ENCODE peak calls at places on chromosomes 4 and X, in ten cellular contexts. L is cardiac muscle cell, U is WERI-Rb-1, Y is K562, S is body of pancreas, Q is tibial artery, H is mammary epithelial cell, X is pancreas, M is tibial nerve, J is HL-60. A is an unnamed sample.

GRCh38 chr4:9847971-9848764 is 66.7 kb downstream of the DRD5 start:
- DNase-seq in M (no peak), Q (no peak), Y (no peak), L (no peak), J (no peak), X (no peak), H (no peak), S (no peak), U (no peak), A (no peak)

GRCh38 chr4:188934320-188934975 is 795.2 kb downstream of the TRIML1 start:
- DNase-seq in L (no peak), U (no peak), X (no peak), M (no peak), Q (no peak), H (peak; percentile 90), S (no peak), J (no peak), Y (no peak), A (no peak)

GRCh38 chr4:103099691-103100392 is at the start of gene BDH2:
- DNase-seq in X (peak; percentile 70), J (peak; percentile 85), M (no peak), S (peak; percentile 68), Q (peak; percentile 67), L (peak; percentile 89), H (peak; percentile 91), U (peak; percentile 48), Y (peak; percentile 69), A (peak; percentile 59)

GRCh38 chr4:59712474-59712873 is 1487.7 kb upstream of the ADGRL3 start:
- DNase-seq in X (no peak), J (no peak), H (no peak), Y (no peak), Q (no peak), M (no peak), S (no peak), U (no peak), L (no peak), A (no peak)

GRCh38 chr4:56668267-56668666 is 12.8 kb downstream of the HOPX start:
- DNase-seq in S (no peak), L (peak; percentile 47), Y (no peak), H (no peak), Q (no peak), X (no peak), U (peak; percentile 49), J (no peak), M (no peak), A (no peak)

GRCh38 chr4:166078956-166079355 is 205.9 kb downstream of the TLL1 start:
- DNase-seq in L (peak; percentile 51), Q (no peak), J (no peak), H (peak; percentile 16), Y (no peak), X (no peak), M (no peak), U (no peak), S (no peak), A (no peak)

GRCh38 chr4:168743131-168743530 is 246.3 kb downstream of the PALLD start:
- DNase-seq in L (no peak), Q (no peak), X (no peak), H (no peak), Y (no peak), J (no peak), U (no peak), M (no peak), S (no peak), A (no peak)

GRCh38 chr4:156169011-156169410 is 215.3 kb upstream of the CTSO start:
- DNase-seq in L (peak; percentile 49), Q (no peak), S (no peak), M (no peak), X (no peak), U (peak; percentile 73), J (peak; percentile 4), Y (no peak), H (peak; percentile 80), A (no peak)

GRCh38 chr4:4755306-4755705 is 104.2 kb upstream of the MSX1 start:
- DNase-seq in H (no peak), Q (no peak), J (no peak), X (no peak), Y (no peak), U (peak; percentile 50), S (no peak), M (no peak), L (no peak), A (no peak)

GRCh38 chr4:119841361-119841760 is 212.8 kb upstream of the PDE5A start:
- DNase-seq in Q (no peak), X (no peak), J (no peak), Y (no peak), H (peak; percentile 0), S (no peak), M (no peak), U (no peak), L (no peak), A (no peak)

GRCh38 chr4:130393246-130394041 is 1297.5 kb downstream of the C4orf33 start:
- DNase-seq in Q (no peak), Y (no peak), H (no peak), S (no peak), J (no peak), M (no peak), X (no peak), L (peak; percentile 23), U (no peak), A (no peak)

GRCh38 chr4:83074086-83074704 is 39.2 kb downstream of the COPS4 start:
- DNase-seq in H (peak; percentile 61), Y (peak; percentile 40), U (peak; percentile 47), L (peak; percentile 50), S (peak; percentile 36), X (peak; percentile 30), J (peak; percentile 76), M (no peak), Q (no peak), A (no peak)

GRCh38 chr4:41287005-41287404 is 30.3 kb downstream of the UCHL1 start:
- DNase-seq in Q (no peak), H (no peak), S (no peak), J (no peak), U (no peak), Y (no peak), M (no peak), X (no peak), L (no peak), A (no peak)

GRCh38 chrX:106955004-106955772 is 35.0 kb downstream of the CLDN2 start:
- DNase-seq in U (no peak), M (no peak), Q (no peak), L (no peak), J (no peak), Y (no peak), S (no peak), H (peak; percentile 35), X (no peak), A (no peak)

DNA sequence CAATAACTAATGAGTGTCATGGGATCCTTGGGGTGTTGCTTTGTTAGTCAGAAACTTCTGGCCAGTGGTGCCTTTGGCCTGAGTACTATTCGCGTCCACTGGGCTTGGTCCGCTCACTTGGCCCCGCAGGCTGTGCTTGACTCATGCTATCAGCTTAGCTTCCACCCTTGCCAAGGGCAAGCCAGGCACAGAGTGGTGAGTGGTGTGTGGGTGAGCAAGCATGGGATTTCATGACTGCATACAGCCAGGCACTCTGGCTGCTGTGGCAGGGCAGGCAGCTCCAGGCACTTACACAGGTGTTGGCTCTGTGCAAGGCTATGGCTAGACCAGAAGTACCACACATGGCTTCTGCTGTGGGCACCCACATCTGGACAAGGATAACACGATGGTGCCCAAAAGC is 1026.3 kb downstream of the PCDH19 start:
- DNase-seq in Q (no peak), X (peak; percentile 4), H (no peak), L (no peak), J (no peak), U (no peak), S (no peak), M (no peak), Y (no peak), A (no peak)
- H3K27ac ChIP-seq in Q (no peak overlapping the region), X (no peak overlapping the region), H (no peak overlapping the region), L (no peak overlapping the region), J (no peak overlapping the region), U (no peak overlapping the region), S (no peak overlapping the region), M (no peak overlapping the region), Y (no peak overlapping the region), A (no peak overlapping the region)

DNA sequence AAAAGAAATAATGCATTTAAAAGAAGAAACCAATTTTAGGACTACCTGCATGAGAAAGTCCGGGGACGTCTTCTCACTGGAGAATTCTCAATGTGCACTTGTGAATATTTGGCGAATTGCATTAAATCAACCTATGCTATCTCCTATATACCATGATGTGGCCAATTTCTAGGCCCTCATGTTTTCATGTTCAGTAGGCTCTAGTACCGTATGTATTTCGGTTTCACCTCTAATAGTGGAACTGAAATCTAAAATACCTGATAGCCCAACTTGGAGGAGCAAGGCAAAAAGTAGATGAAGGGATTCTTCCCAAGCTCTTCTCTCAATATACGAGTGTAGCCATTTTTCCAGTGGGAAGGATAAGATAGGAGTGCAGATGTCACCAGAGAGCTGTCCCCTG is 11.4 kb upstream of the FGF2 start:
- DNase-seq in S (no peak), M (no peak), L (no peak), U (no peak), J (no peak), X (no peak), H (no peak), Y (no peak), Q (no peak), A (no peak)
- H3K27ac ChIP-seq in S (no peak overlapping the region), M (no peak overlapping the region), L (no peak overlapping the region), U (no peak overlapping the region), J (no peak overlapping the region), X (no peak overlapping the region), H (no peak overlapping the region), Y (no peak overlapping the region), Q (no peak overlapping the region), A (no peak overlapping the region)

GRCh38 chr4:184983660-184984356 is 34.5 kb upstream of the HELT start:
- DNase-seq in X (peak; percentile 52), L (peak; percentile 39), M (peak; percentile 38), Q (no peak), U (peak; percentile 100), H (peak; percentile 59), S (peak; percentile 60), J (peak; percentile 61), Y (peak; percentile 70), A (peak; percentile 79)
- H3K27ac ChIP-seq in X (no peak overlapping the region), L (no peak overlapping the region), M (no peak overlapping the region), Q (no peak overlapping the region), U (peak overlapping the region; percentile 34), H (no peak overlapping the region), S (no peak overlapping the region), J (no peak overlapping the region), Y (no peak overlapping the region), A (no peak overlapping the region)

GRCh38 chr4:84965558-84966381 is 720 bp downstream of the WDFY3 start:
- DNase-seq in U (peak; percentile 56), S (peak; percentile 47), Y (peak; percentile 67), L (peak; percentile 74), J (no peak), M (no peak), Q (peak; percentile 70), X (peak; percentile 46), H (peak; percentile 39), A (peak; percentile 74)

GRCh38 chr4:84962102-84962501 is 4.4 kb downstream of the WDFY3 start:
- DNase-seq in Q (no peak), H (no peak), X (no peak), M (no peak), S (no peak), U (no peak), L (no peak), Y (no peak), J (no peak), A (no peak)

GRCh38 chr4:84966382-84967291 is at the start of gene WDFY3:
- DNase-seq in H (peak; percentile 89), L (peak; percentile 85), S (peak; percentile 81), Q (peak; percentile 92), X (peak; percentile 77), U (peak; percentile 90), Y (peak; percentile 60), M (peak; percentile 70), J (peak; percentile 92), A (peak; percentile 90)

GRCh38 chr4:84967292-84967651 is 782 bp upstream of the WDFY3 start:
- DNase-seq in X (no peak), M (no peak), J (no peak), H (no peak), L (no peak), S (no peak), Y (no peak), U (no peak), Q (no peak), A (no peak)

GRCh38 chr4:84964995-84965557 is 1.4 kb downstream of the WDFY3 start:
- DNase-seq in H (no peak), L (no peak), J (no peak), M (no peak), S (no peak), Q (no peak), X (no peak), Y (no peak), U (no peak), A (no peak)
- H3K27ac ChIP-seq in H (peak overlapping the region; percentile 74), L (peak overlapping the region; percentile 94), J (no peak overlapping the region), M (peak overlapping the region; percentile 95), S (peak overlapping the region; percentile 90), Q (peak overlapping the region; percentile 98), X (peak overlapping the region; percentile 76), Y (no peak overlapping the region), U (peak overlapping the region; percentile 98), A (peak overlapping the region; percentile 95)